ENCODE peak calls at places on chromosomes 13 and 19, in five cellular contexts. E is tibial nerve, T is tibial artery, G is upper lobe of right lung, U is GOT3. W is an unnamed sample.

GRCh38 chr19:48239582-48240141 is 16.1 kb downstream of the CARD8 start:
- DNase-seq in G (no peak), T (no peak), U (no peak), E (no peak), W (no peak)

GRCh38 chr19:46408611-46409039 is 4.7 kb downstream of the CCDC8 start:
- DNase-seq in G (peak), T (peak), U (no peak), E (no peak), W (peak)

GRCh38 chr13:95378603-95379002 is 77.4 kb upstream of the ABCC4 start:
- DNase-seq in E (no peak), T (no peak), U (no peak), G (no peak), W (no peak)

GRCh38 chr19:14081797-14082674 is 3.5 kb downstream of the C19orf67 start:
- DNase-seq in G (peak), T (no peak), E (no peak), U (no peak), W (no peak)

GRCh38 chr19:3721131-3721899 is 13.1 kb downstream of the TJP3 start:
- DNase-seq in T (peak), U (no peak), G (peak), E (no peak), W (peak)

GRCh38 chr13:33051632-33052031 is 35.4 kb downstream of the KL start:
- DNase-seq in E (no peak), T (no peak), G (no peak), U (no peak), W (no peak)

GRCh38 chr19:11814707-11815050 is 606 bp downstream of the ZNF440 start:
- DNase-seq in G (no peak), T (no peak), U (no peak), E (no peak), W (no peak)

GRCh38 chr19:12936582-12936981 is 1.8 kb upstream of the CALR start:
- DNase-seq in U (no peak), T (no peak), E (no peak), G (no peak), W (no peak)

GRCh38 chr19:13629687-13630357 is 123.5 kb upstream of the CACNA1A start:
- DNase-seq in E (no peak), U (no peak), T (no peak), G (no peak), W (no peak)

GRCh38 chr13:113742000-113742441 is 17.0 kb upstream of the TMEM255B start:
- DNase-seq in T (no peak), G (peak), U (no peak), E (no peak), W (no peak)

GRCh38 chr13:59024434-59024833 is 1139.3 kb downstream of the DIAPH3 start:
- DNase-seq in U (no peak), E (no peak), T (no peak), G (no peak), W (no peak)

GRCh38 chr19:658059-658839 is 4.8 kb downstream of the RNF126 start:
- DNase-seq in G (no peak), U (no peak), T (no peak), E (no peak), W (no peak)

GRCh38 chr13:98822238-98822606 is 69.8 kb upstream of the SLC15A1 start:
- DNase-seq in U (no peak), T (no peak), E (no peak), G (no peak), W (no peak)

GRCh38 chr13:91406619-91407018 is 8.2 kb downstream of the GPC5 start:
- DNase-seq in T (no peak), E (no peak), U (no peak), G (no peak), W (no peak)

GRCh38 chr19:54905411-54905810 is 537 bp upstream of the NCR1 start:
- DNase-seq in T (no peak), G (no peak), E (no peak), U (no peak), W (no peak)

GRCh38 chr19:45097776-45098520 is 5.0 kb downstream of the PPP1R37 start:
- DNase-seq in T (no peak), U (peak), E (no peak), G (peak), W (no peak)